ENCODE peak calls at places on chromosomes 11 and 22, in four cellular contexts. A is Peyer's patch, W is AG04450, J is body of pancreas. Z is an unnamed sample.

GRCh38 chr11:132601863-132602262 is 930.4 kb downstream of the OPCML start:
- DNase-seq in A (no peak), W (no peak), J (no peak), Z (no peak)

GRCh38 chr22:20656902-20657836 is 116.7 kb upstream of the SERPIND1 start:
- DNase-seq in A (no peak), W (no peak), J (no peak), Z (no peak)

GRCh38 chr22:24214467-24215285 is 30.2 kb downstream of the GGT5 start:
- DNase-seq in A (no peak), W (no peak), J (no peak), Z (no peak)

GRCh38 chr11:1574256-1575242 is 2.5 kb upstream of the DUSP8 start:
- DNase-seq in A (peak), W (no peak), J (peak), Z (no peak)

GRCh38 chr11:130426223-130427048 is 2.0 kb downstream of the ADAMTS8 start:
- DNase-seq in A (no peak), W (no peak), J (no peak), Z (no peak)

GRCh38 chr11:44973634-44974401 is 23.1 kb upstream of the TP53I11 start:
- DNase-seq in A (no peak), W (no peak), J (no peak), Z (no peak)

GRCh38 chr11:95335989-95336388 is 105.0 kb upstream of the SESN3 start:
- DNase-seq in A (no peak), W (no peak), J (no peak), Z (no peak)

GRCh38 chr11:83026229-83026628 is 45.5 kb downstream of the RAB30 start:
- DNase-seq in A (no peak), W (no peak), J (no peak), Z (no peak)

GRCh38 chr11:118872403-118872821 is 11.3 kb upstream of the CXCR5 start:
- DNase-seq in A (no peak), W (no peak), J (no peak), Z (no peak)

GRCh38 chr11:19890308-19890707 is 177.7 kb downstream of the NAV2 start:
- DNase-seq in A (no peak), W (peak), J (no peak), Z (peak)

GRCh38 chr11:21514298-21514697 is 678.6 kb upstream of the ANO5 start:
- DNase-seq in A (no peak), W (no peak), J (peak), Z (no peak)

GRCh38 chr11:110046759-110047386 is 46.3 kb upstream of the ZC3H12C start:
- DNase-seq in A (peak), W (no peak), J (no peak), Z (no peak)

GRCh38 chr22:40026641-40027040 is 31.9 kb downstream of the FAM83F start:
- DNase-seq in A (peak), W (no peak), J (no peak), Z (no peak)

GRCh38 chr11:23674866-23675265 is 814.6 kb upstream of the CCDC179 start:
- DNase-seq in A (no peak), W (no peak), J (no peak), Z (no peak)

GRCh38 chr11:110992481-110992880 is 253.0 kb upstream of the POU2AF2 start:
- DNase-seq in A (no peak), W (no peak), J (no peak), Z (no peak)

GRCh38 chr11:100833276-100833675 is 146.2 kb downstream of the ARHGAP42 start:
- DNase-seq in A (no peak), W (no peak), J (no peak), Z (no peak)

GRCh38 chr11:130480721-130481140 is 32.3 kb downstream of the ADAMTS15 start:
- DNase-seq in A (no peak), W (no peak), J (no peak), Z (no peak)

GRCh38 chr11:16030664-16031063 is 325.7 kb downstream of the SOX6 start:
- DNase-seq in A (no peak), W (no peak), J (no peak), Z (no peak)

GRCh38 chr22:20111045-20111688 is 4.7 kb upstream of the RANBP1 start:
- DNase-seq in A (no peak), W (no peak), J (no peak), Z (peak)

GRCh38 chr22:29062286-29062949 is 787 bp upstream of the C22orf31 start:
- DNase-seq in A (no peak), W (no peak), J (no peak), Z (no peak)

GRCh38 chr11:7204778-7205177 is 46.9 kb upstream of the SYT9 start:
- DNase-seq in A (no peak), W (no peak), J (no peak), Z (peak)

GRCh38 chr22:44570476-44571445 is 72.7 kb upstream of the RTL6 start:
- DNase-seq in A (no peak), W (no peak), J (no peak), Z (no peak)

GRCh38 chr22:35552186-35552842 is 11.7 kb downstream of the RASD2 start:
- DNase-seq in A (peak), W (no peak), J (no peak), Z (no peak)

GRCh38 chr11:298406-299065 is 790 bp downstream of the IFITM5 start:
- DNase-seq in A (peak), W (no peak), J (peak), Z (no peak)

GRCh38 chr11:111730871-111731591 is 35.2 kb downstream of the PPP2R1B start:
- DNase-seq in A (no peak), W (no peak), J (peak), Z (peak)

GRCh38 chr22:49833340-49834007 is 5.8 kb upstream of the BRD1 start:
- DNase-seq in A (no peak), W (no peak), J (peak), Z (no peak)

GRCh38 chr22:49838771-49839717 is 11.4 kb upstream of the BRD1 start:
- DNase-seq in A (peak), W (no peak), J (no peak), Z (no peak)
- H3K4me3 ChIP-seq in A (no peak), W (no peak), J (no peak), Z (no peak)

DNA sequence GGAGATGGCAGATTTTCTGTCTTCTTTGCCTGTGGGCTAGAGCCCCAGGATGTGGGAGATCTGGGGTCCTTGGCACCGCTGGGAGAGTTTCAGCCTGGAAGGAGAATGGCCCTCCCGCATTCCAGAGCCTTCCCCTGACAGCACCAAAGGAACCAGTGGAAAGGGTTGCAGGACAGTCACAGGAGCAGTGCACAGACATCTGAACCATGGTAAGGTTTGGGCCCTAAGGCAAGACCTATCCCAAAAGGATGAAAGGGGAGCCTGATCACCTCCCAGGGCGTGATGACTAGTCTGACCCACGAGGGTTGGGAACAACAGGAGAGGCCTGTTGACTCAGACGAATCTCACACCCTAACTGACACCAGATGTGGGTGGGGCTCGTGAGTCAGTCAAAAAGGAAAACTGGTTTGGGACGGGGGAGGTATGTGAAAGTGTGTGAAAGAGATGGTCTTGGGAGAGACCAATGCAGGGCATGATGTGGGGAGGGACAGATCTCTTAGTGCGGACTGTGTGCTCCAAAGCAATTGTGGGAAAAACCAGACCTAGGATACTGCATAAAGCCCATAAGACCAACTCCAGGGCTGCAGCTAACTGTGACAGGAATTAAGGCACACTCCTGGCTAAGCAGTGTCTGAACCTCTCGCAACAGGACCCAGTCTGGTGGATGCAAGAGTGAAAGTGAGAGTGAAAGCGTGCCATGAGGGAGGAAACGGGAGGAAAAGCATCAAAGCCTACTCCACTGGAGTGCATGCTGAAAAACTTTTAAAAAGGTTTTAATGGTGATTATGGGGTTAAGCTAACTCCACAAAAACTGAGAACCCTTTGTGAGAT is 39.1 kb upstream of the GLYAT start:
- DNase-seq in A (no peak), W (no peak), J (no peak), Z (no peak)
- H3K4me3 ChIP-seq in A (no peak), W (no peak), J (no peak), Z (no peak)

GRCh38 chr11:128290106-128290840 is 297.1 kb downstream of the ETS1 start:
- DNase-seq in A (peak), W (peak), J (peak), Z (no peak)
- H3K4me3 ChIP-seq in A (peak), W (no peak), J (no peak), Z (no peak)

GRCh38 chr22:22168190-22168940 is 76.2 kb upstream of the VPREB1 start:
- DNase-seq in A (no peak), W (peak), J (peak), Z (no peak)
- H3K4me3 ChIP-seq in A (peak), W (peak), J (no peak), Z (no peak)

GRCh38 chr22:46262449-46263207 is 515 bp downstream of the PKDREJ start:
- DNase-seq in A (peak), W (no peak), J (peak), Z (peak)
- H3K4me3 ChIP-seq in A (peak), W (no peak), J (no peak), Z (no peak)

GRCh38 chr11:64607381-64608259 is 16.6 kb downstream of the SLC22A12 start:
- DNase-seq in A (no peak), W (no peak), J (no peak), Z (no peak)
- H3K4me3 ChIP-seq in A (no peak), W (no peak), J (no peak), Z (no peak)

GRCh38 chr11:48018561-48019229 is 38.3 kb downstream of the PTPRJ start:
- DNase-seq in A (no peak), W (no peak), J (no peak), Z (no peak)

GRCh38 chr11:48020092-48020755 is 39.9 kb downstream of the PTPRJ start:
- DNase-seq in A (no peak), W (no peak), J (no peak), Z (no peak)

GRCh38 chr11:48017105-48017874 is 36.9 kb downstream of the PTPRJ start:
- DNase-seq in A (no peak), W (no peak), J (no peak), Z (no peak)

GRCh38 chr11:48019597-48019996 is 39.2 kb downstream of the PTPRJ start:
- DNase-seq in A (no peak), W (no peak), J (no peak), Z (no peak)

DNA sequence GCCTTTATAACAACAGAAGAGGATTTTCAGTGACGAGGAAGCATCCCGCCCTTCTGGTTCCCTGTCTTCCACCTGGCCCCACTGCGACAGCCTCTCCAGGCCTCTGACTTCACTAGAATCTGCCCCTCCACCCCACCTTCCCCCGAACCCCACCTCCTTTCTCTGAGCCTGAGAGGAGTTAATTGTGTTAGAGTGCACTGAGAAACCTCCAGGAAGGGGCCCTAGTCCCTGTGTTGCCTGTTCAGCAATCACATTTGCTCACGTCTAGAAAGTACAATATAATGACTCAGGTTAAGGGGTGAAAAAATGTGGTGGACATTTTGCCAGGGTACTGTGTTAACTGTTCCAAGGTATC is 38.8 kb downstream of the PTPRJ start:
- DNase-seq in A (no peak), W (no peak), J (no peak), Z (peak)
- H3K4me3 ChIP-seq in A (no peak), W (no peak), J (no peak), Z (no peak)

DNA sequence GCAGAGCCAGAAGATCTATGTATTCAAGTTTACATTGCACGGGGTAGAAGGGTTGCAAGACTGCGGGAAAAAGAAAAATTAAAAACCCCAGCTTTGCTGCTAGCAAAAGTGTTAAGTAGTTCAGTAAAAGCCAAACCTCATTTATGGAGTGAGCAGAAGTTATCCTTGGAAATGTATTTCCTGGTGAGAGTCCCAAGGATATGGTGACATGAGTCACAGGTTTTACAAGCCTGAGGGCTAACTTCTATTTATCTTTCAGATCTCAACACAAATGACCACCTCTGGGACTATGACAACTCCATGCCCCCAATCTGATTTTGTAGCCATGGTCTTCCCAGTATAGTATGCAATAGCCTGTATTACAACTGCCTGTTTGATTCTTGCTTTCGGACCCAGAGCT is 26.1 kb downstream of the ABTB2 start:
- DNase-seq in A (no peak), W (no peak), J (no peak), Z (no peak)
- H3K4me3 ChIP-seq in A (no peak), W (no peak), J (no peak), Z (no peak)

GRCh38 chr22:26586556-26587325 is 3.2 kb downstream of the TPST2 start:
- DNase-seq in A (no peak), W (no peak), J (no peak), Z (no peak)

GRCh38 chr22:26589367-26589844 is 526 bp downstream of the TPST2 start:
- DNase-seq in A (peak), W (no peak), J (peak), Z (no peak)

GRCh38 chr22:26588749-26589366 is 1.1 kb downstream of the TPST2 start:
- DNase-seq in A (no peak), W (no peak), J (no peak), Z (no peak)

GRCh38 chr22:26589845-26590524 is at the start of gene TPST2:
- DNase-seq in A (peak), W (no peak), J (peak), Z (no peak)

GRCh38 chr22:26587991-26588613 is 1.8 kb downstream of the TPST2 start:
- DNase-seq in A (no peak), W (no peak), J (no peak), Z (no peak)
- H3K4me3 ChIP-seq in A (no peak), W (no peak), J (no peak), Z (no peak)

GRCh38 chr11:126063510-126063858 is 818 bp upstream of the CDON start:
- DNase-seq in A (no peak), W (no peak), J (no peak), Z (no peak)
- H3K4me3 ChIP-seq in A (peak), W (peak), J (no peak), Z (peak)

Z was measured in retinal pigment epithelial cell.